ENCODE peak calls at places on chromosomes 5 and 9, in four cellular contexts. S is SK-N-SH, G is GM12878, X is HepG2. C is an unnamed sample.

GRCh38 chr5:15719784-15720183 is 219.8 kb downstream of the FBXL7 start:
- DNase-seq in S (peak), X (no peak), G (no peak), C (no peak)

GRCh38 chr9:20630241-20630943 is 8.1 kb upstream of the MLLT3 start:
- DNase-seq in X (no peak), S (no peak), G (no peak), C (no peak)

GRCh38 chr9:112203536-112203935 is 28.4 kb upstream of the SUSD1 start:
- DNase-seq in X (no peak), G (no peak), S (no peak), C (no peak)

GRCh38 chr5:40572359-40572758 is 107.4 kb upstream of the PTGER4 start:
- DNase-seq in G (no peak), X (no peak), S (no peak), C (no peak)

GRCh38 chr5:55151923-55152842 is 7.8 kb upstream of the GPX8 start:
- DNase-seq in G (no peak), X (no peak), S (no peak), C (no peak)

GRCh38 chr5:155532621-155533314 is 519.2 kb downstream of the KIF4B start:
- DNase-seq in X (no peak), G (no peak), S (no peak), C (no peak)

GRCh38 chr5:120415985-120416384 is 48.1 kb upstream of the PRR16 start:
- DNase-seq in G (no peak), X (no peak), S (no peak), C (no peak)

GRCh38 chr5:74639538-74640449 is 734 bp downstream of the ENC1 start:
- DNase-seq in S (peak), X (no peak), G (no peak), C (peak)

GRCh38 chr5:170503970-170504525 is at the start of gene KCNIP1:
- DNase-seq in X (no peak), S (peak), G (no peak), C (peak)

GRCh38 chr5:173155912-173156311 is 11.6 kb downstream of the BNIP1 start:
- DNase-seq in G (no peak), S (no peak), X (no peak), C (no peak)

GRCh38 chr9:127976498-127976897 is 4.3 kb downstream of the EEIG1 start:
- DNase-seq in G (no peak), S (no peak), X (no peak), C (no peak)

GRCh38 chr9:11233693-11234092 is 620.9 kb upstream of the PTPRD start:
- DNase-seq in S (no peak), X (no peak), G (no peak), C (no peak)

GRCh38 chr5:140608730-140609520 is 24.1 kb downstream of the CD14 start:
- DNase-seq in S (no peak), X (no peak), G (no peak), C (no peak)

GRCh38 chr5:34944460-34945047 is 15.2 kb downstream of the DNAJC21 start:
- DNase-seq in S (no peak), G (no peak), X (no peak), C (no peak)

GRCh38 chr5:27437594-27438200 is 399.3 kb upstream of the CDH9 start:
- DNase-seq in G (no peak), X (no peak), S (no peak), C (no peak)

GRCh38 chr5:74432240-74432639 is 208.3 kb downstream of the ENC1 start:
- DNase-seq in X (no peak), G (no peak), S (no peak), C (no peak)

GRCh38 chr9:109012876-109013677 is at the start of gene CTNNAL1:
- DNase-seq in S (peak), G (no peak), X (peak), C (peak)

GRCh38 chr5:175713930-175714329 is 56.1 kb downstream of the HRH2 start:
- DNase-seq in S (no peak), X (no peak), G (no peak), C (no peak)

GRCh38 chr5:175711031-175711430 is 53.2 kb downstream of the HRH2 start:
- DNase-seq in G (no peak), S (no peak), X (no peak), C (no peak)

GRCh38 chr5:175712313-175712680 is 54.4 kb downstream of the HRH2 start:
- DNase-seq in G (no peak), S (no peak), X (no peak), C (no peak)

GRCh38 chr5:175711472-175712312 is 53.8 kb downstream of the HRH2 start:
- DNase-seq in G (no peak), S (no peak), X (no peak), C (no peak)

GRCh38 chr5:175712681-175713085 is 54.8 kb downstream of the HRH2 start:
- DNase-seq in X (no peak), G (no peak), S (peak), C (no peak)
- TF ChIP-seq PBX3 in X (no peak), G (no peak), S (no peak), C (no peak)

GRCh38 chr5:60349891-60350415 is 350.0 kb downstream of the DEPDC1B start:
- DNase-seq in G (no peak), X (no peak), S (no peak), C (no peak)
- TF ChIP-seq PBX3 in G (no peak), X (no peak), S (no peak), C (no peak)

GRCh38 chr9:137027369-137028012 is 546 bp downstream of the ABCA2 start:
- DNase-seq in S (peak), X (no peak), G (no peak), C (no peak)
- TF ChIP-seq PBX3 in S (no peak), X (no peak), G (no peak), C (no peak)

DNA sequence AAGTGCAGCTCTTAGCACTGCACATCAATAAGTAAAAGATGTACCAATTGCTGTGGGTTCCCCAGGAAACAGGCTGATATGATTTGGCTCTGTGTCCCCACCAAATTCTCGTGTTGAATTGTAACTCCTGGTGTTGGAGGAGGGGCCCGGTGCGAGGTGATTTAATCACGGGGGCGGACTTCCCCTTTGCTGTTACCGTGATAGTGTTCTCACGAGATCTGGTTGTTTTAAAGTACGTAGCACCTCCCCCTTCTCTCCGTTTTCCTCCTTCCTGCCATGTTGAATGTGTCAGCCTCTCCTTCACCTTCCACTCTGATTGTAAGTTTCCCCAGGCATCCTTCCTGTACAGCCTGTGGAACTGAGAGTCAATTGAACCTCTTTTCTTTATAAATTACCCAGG is 93.2 kb upstream of the ACTBL2 start:
- DNase-seq in S (no peak), X (no peak), G (no peak), C (no peak)
- TF ChIP-seq PBX3 in S (no peak), X (no peak), G (no peak), C (no peak)

DNA sequence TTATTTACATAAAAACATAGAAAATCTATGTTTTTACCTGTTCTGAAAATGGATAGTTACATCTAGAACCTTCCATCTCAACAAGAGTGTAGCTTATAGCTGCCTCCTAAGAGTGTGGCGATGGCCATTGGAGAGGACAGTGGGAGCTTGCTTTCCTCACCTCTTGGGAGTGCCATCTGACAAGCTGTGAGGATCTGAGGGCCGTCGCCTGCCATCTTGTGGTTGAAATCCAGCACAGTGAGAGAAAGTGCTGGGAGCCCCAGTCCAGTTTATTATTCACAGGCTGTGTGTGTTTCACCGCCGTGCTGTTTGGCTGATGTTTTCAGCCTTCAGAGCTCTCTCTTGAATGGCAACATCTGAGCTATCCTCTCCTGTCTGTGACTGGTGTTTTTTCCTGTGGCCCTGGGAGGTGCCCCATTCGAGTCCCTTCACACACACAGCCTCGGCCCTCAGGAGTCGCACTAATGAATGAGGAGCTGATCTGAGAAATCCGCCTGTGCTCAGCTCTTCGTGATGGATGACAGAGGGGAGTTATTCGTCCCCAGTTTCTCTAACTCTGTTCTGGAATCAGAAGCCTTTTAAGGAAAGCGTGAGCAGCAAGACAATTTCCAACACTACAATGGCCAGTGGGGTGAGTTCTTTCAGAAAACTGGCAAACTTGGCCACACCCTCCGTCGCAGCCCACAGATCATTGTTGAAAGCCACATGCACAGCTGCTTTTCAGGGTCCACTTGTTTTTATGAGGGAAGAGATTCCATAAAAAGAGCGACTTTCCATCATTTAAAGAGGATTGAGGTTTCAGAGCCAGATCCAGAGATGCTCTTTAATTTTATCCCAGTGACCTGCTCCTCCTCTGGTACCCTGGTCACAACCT is 170.3 kb downstream of the PDZD2 start:
- DNase-seq in G (no peak), S (peak), X (peak), C (peak)
- TF ChIP-seq PBX3 in G (no peak), S (no peak), X (no peak), C (no peak)

GRCh38 chr5:151254533-151254932 is 1.5 kb downstream of the GM2A start:
- DNase-seq in X (no peak), S (no peak), G (no peak), C (no peak)
- TF ChIP-seq PBX3 in X (no peak), S (no peak), G (no peak), C (no peak)

DNA sequence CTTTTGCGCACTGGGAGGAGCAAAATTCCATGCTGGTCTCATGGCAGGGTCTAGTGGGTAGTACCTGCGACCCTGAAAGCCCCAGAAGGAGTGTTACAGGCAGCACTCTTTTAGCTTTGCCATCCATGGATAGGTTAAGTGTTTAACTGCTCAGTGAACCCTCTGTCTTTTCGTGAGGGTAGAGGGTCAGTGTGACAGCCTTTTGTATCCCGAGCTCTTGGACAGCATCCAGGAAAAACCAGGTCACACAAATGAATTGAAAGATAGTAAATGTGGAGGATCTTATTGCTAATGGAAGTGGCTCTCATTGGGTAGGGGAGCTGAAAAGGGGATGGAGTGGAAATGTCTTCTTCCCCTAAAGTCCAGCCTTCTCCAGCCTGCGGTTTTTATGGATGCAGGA is 57.8 kb upstream of the CCDC112 start:
- DNase-seq in X (no peak), S (no peak), G (no peak), C (no peak)
- TF ChIP-seq PBX3 in X (no peak), S (no peak), G (no peak), C (no peak)

GRCh38 chr5:100517301-100517974 is 17.7 kb upstream of the FAM174A start:
- DNase-seq in G (no peak), S (no peak), X (no peak), C (no peak)

GRCh38 chr5:100518377-100518776 is 16.8 kb upstream of the FAM174A start:
- DNase-seq in G (no peak), X (no peak), S (no peak), C (no peak)

GRCh38 chr5:100516285-100516684 is 18.9 kb upstream of the FAM174A start:
- DNase-seq in X (no peak), S (no peak), G (peak), C (no peak)

GRCh38 chr5:100519075-100519474 is 16.1 kb upstream of the FAM174A start:
- DNase-seq in G (no peak), S (no peak), X (no peak), C (no peak)

GRCh38 chr5:100520348-100520747 is 14.8 kb upstream of the FAM174A start:
- DNase-seq in G (no peak), S (no peak), X (no peak), C (peak)
- TF ChIP-seq PBX3 in G (no peak), S (no peak), X (no peak), C (no peak)